ENCODE peak calls at places on chromosome 11, in ten cellular contexts. R is sigmoid colon; W is pancreas; V is skeletal muscle cell; F is cardiac fibroblast; N is Peyer's patch; C is effector memory CD4-positive, alpha-beta T cell; P is spleen; J is right lobe of liver; B is tibial artery. Y is an unnamed sample.

GRCh38 chr11:69078930-69079607 is 30.3 kb downstream of the TPCN2 start:
- DNase-seq in W (no peak), B (no peak), P (no peak), V (no peak), F (no peak), C (no peak), R (no peak), J (no peak), N (no peak), Y (peak)

GRCh38 chr11:12319734-12320387 is 57.5 kb upstream of the PARVA start:
- DNase-seq in F (no peak), J (no peak), W (no peak), C (no peak), N (no peak), R (no peak), P (no peak), V (no peak), B (no peak), Y (no peak)

GRCh38 chr11:46944356-46944755 is 7.8 kb downstream of the CSTPP1 start:
- DNase-seq in R (no peak), V (no peak), F (no peak), W (no peak), J (no peak), P (no peak), C (no peak), B (no peak), N (no peak), Y (no peak)

GRCh38 chr11:113446938-113447337 is 28.3 kb downstream of the DRD2 start:
- DNase-seq in C (no peak), F (no peak), P (no peak), W (no peak), B (no peak), N (no peak), V (no peak), R (no peak), J (no peak), Y (no peak)

GRCh38 chr11:62324738-62325556 is 12.3 kb upstream of the ASRGL1 start:
- DNase-seq in R (no peak), C (no peak), J (no peak), V (no peak), N (peak), B (peak), F (peak), W (peak), P (peak), Y (peak)

GRCh38 chr11:119874660-119875238 is 145.7 kb upstream of the NECTIN1 start:
- DNase-seq in V (no peak), B (no peak), N (peak), F (no peak), J (no peak), C (no peak), P (peak), R (no peak), W (no peak), Y (no peak)

GRCh38 chr11:66561178-66561974 is 7.0 kb downstream of the CTSF start:
- DNase-seq in R (no peak), N (no peak), C (no peak), J (no peak), V (no peak), P (no peak), B (no peak), F (no peak), W (no peak), Y (no peak)

GRCh38 chr11:69651834-69652620 is 11.1 kb downstream of the CCND1 start:
- DNase-seq in J (peak), N (peak), V (no peak), R (no peak), F (no peak), P (peak), C (no peak), W (peak), B (no peak), Y (no peak)

GRCh38 chr11:8219257-8220021 is 44.2 kb downstream of the LMO1 start:
- DNase-seq in W (no peak), V (no peak), C (no peak), R (no peak), N (no peak), B (no peak), P (no peak), F (peak), J (no peak), Y (peak)

GRCh38 chr11:120839846-120840402 is 184.0 kb upstream of the TBCEL start:
- DNase-seq in V (no peak), R (no peak), P (no peak), N (no peak), J (no peak), F (no peak), B (no peak), W (no peak), C (no peak), Y (peak)

GRCh38 chr11:9148035-9148434 is 56.6 kb upstream of the SCUBE2 start:
- DNase-seq in C (no peak), F (no peak), B (no peak), V (no peak), R (no peak), J (no peak), N (no peak), W (no peak), P (no peak), Y (no peak)

GRCh38 chr11:36254739-36255138 is 34.5 kb downstream of the COMMD9 start:
- DNase-seq in F (peak), J (no peak), V (no peak), W (no peak), N (no peak), B (no peak), P (no peak), R (no peak), C (no peak), Y (no peak)

GRCh38 chr11:64094463-64095223 is 58.9 kb downstream of the FLRT1 start:
- DNase-seq in B (no peak), F (peak), N (no peak), R (peak), C (no peak), V (peak), J (no peak), W (no peak), P (no peak), Y (peak)

GRCh38 chr11:64183890-64184289 is 2.1 kb upstream of the STIP1 start:
- DNase-seq in C (no peak), N (no peak), W (no peak), R (no peak), F (no peak), J (no peak), B (no peak), V (no peak), P (no peak), Y (no peak)

GRCh38 chr11:61855939-61856730 is 28.0 kb downstream of the FADS2 start:
- DNase-seq in W (no peak), J (no peak), B (no peak), F (peak), C (no peak), R (no peak), V (no peak), N (no peak), P (peak), Y (no peak)

GRCh38 chr11:111064118-111064517 is 181.4 kb upstream of the POU2AF2 start:
- DNase-seq in F (peak), C (no peak), J (no peak), R (no peak), P (no peak), W (no peak), N (no peak), V (peak), B (no peak), Y (no peak)

GRCh38 chr11:74731301-74732094 is at the start of gene CHRDL2:
- DNase-seq in V (no peak), F (peak), N (no peak), J (peak), R (no peak), B (no peak), W (peak), P (no peak), C (no peak), Y (no peak)

GRCh38 chr11:72771507-72771906 is 19.3 kb upstream of the ARAP1 start:
- DNase-seq in P (no peak), B (no peak), C (no peak), F (peak), R (no peak), N (no peak), J (no peak), V (no peak), W (no peak), Y (no peak)

GRCh38 chr11:116294630-116295029 is 478.2 kb downstream of the BUD13 start:
- DNase-seq in R (no peak), C (no peak), F (no peak), B (no peak), V (no peak), W (no peak), N (no peak), P (no peak), J (no peak), Y (no peak)

GRCh38 chr11:117538731-117539130 is 211.1 kb downstream of the CEP164 start:
- DNase-seq in P (no peak), V (peak), B (no peak), N (no peak), F (no peak), J (no peak), W (no peak), R (peak), C (no peak), Y (no peak)

GRCh38 chr11:43377380-43377779 is 18.7 kb downstream of the TTC17 start:
- DNase-seq in C (no peak), R (no peak), B (no peak), F (no peak), W (no peak), J (no peak), N (no peak), P (no peak), V (no peak), Y (no peak)

GRCh38 chr11:65651589-65652510 is 10.9 kb downstream of the RELA start:
- DNase-seq in J (no peak), R (peak), V (no peak), B (no peak), N (peak), F (peak), W (peak), C (no peak), P (peak), Y (no peak)

GRCh38 chr11:68413591-68413999 is 47.0 kb upstream of the PPP6R3 start:
- DNase-seq in V (no peak), W (no peak), N (no peak), B (no peak), F (no peak), J (peak), C (no peak), P (no peak), R (no peak), Y (no peak)

GRCh38 chr11:69005631-69006368 is 7.2 kb downstream of the MRGPRF start:
- DNase-seq in J (no peak), N (peak), B (no peak), C (no peak), F (no peak), V (no peak), P (peak), W (peak), R (peak), Y (no peak)

GRCh38 chr11:1131033-1131911 is 26.5 kb upstream of the MUC5AC start:
- DNase-seq in F (no peak), R (peak), B (no peak), W (peak), J (peak), N (no peak), P (peak), C (no peak), V (no peak), Y (no peak)

GRCh38 chr11:66595245-66595904 is 2.4 kb downstream of the CCS start:
- DNase-seq in C (no peak), F (peak), R (peak), V (no peak), W (no peak), N (no peak), B (no peak), P (no peak), J (peak), Y (peak)

GRCh38 chr11:66581261-66581660 is 11.6 kb downstream of the CCDC87 start:
- DNase-seq in N (no peak), F (no peak), V (no peak), P (no peak), B (no peak), R (no peak), J (no peak), W (no peak), C (no peak), Y (no peak)

GRCh38 chr11:96054870-96055705 is 131.2 kb upstream of the MTMR2 start:
- DNase-seq in B (no peak), J (no peak), N (no peak), R (no peak), P (no peak), F (peak), V (no peak), C (no peak), W (no peak), Y (no peak)

GRCh38 chr11:24524156-24524555 is 27.3 kb downstream of the LUZP2 start:
- DNase-seq in C (no peak), F (no peak), W (no peak), P (no peak), V (no peak), J (no peak), B (no peak), R (no peak), N (no peak), Y (no peak)

GRCh38 chr11:95459268-95460040 is 228.5 kb upstream of the SESN3 start:
- DNase-seq in W (no peak), N (no peak), P (no peak), F (no peak), R (no peak), C (no peak), V (no peak), J (no peak), B (no peak), Y (no peak)

GRCh38 chr11:26287067-26287518 is 44.8 kb upstream of the ANO3 start:
- DNase-seq in R (no peak), N (no peak), C (no peak), F (peak), V (no peak), J (no peak), P (no peak), B (no peak), W (no peak), Y (no peak)

GRCh38 chr11:7046474-7046873 is 26.2 kb downstream of the NLRP14 start:
- DNase-seq in N (no peak), J (no peak), W (no peak), C (no peak), R (no peak), B (no peak), P (no peak), F (peak), V (peak), Y (no peak)

GRCh38 chr11:69969890-69970784 is 108.0 kb upstream of the ANO1 start:
- DNase-seq in P (no peak), V (no peak), R (no peak), J (peak), W (no peak), F (no peak), N (no peak), B (no peak), C (no peak), Y (no peak)

GRCh38 chr11:66476841-66477251 is 3.4 kb upstream of the DPP3 start:
- DNase-seq in B (no peak), F (no peak), C (no peak), P (no peak), V (no peak), N (no peak), W (no peak), R (no peak), J (no peak), Y (no peak)

GRCh38 chr11:2590951-2591754 is 108.6 kb downstream of the KCNQ1OT1 start:
- DNase-seq in F (no peak), P (no peak), V (no peak), R (peak), J (no peak), N (no peak), W (peak), B (peak), C (no peak), Y (no peak)

GRCh38 chr11:3686751-3687150 is 15.6 kb upstream of the CHRNA10 start:
- DNase-seq in F (peak), J (no peak), V (no peak), N (no peak), C (no peak), W (no peak), P (no peak), R (no peak), B (no peak), Y (no peak)

DNA sequence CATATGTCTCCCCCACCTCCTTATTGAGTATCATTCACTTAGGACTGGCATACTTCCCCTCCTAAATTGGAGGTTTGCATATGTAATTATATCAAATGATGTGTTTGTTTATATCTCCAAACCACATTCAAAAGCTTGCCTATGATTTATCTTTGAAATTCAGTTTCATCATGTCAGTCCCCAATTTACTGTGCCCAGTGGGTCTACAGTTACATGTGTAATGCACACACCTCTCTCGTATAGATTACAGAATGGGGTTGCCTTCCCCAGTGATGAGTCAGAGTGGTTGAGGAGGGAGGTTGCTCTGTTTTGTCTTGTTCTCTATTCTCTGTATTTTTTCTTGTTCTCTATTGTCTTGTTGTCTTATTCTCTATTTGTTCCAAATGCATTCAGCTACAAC is 276.3 kb upstream of the MTNR1B start:
- DNase-seq in V (no peak), F (no peak), J (no peak), N (no peak), P (no peak), B (no peak), W (no peak), C (no peak), R (no peak), Y (no peak)
- H3K4me3 ChIP-seq in V (no peak), F (no peak), J (no peak), N (no peak), P (no peak), B (no peak), W (no peak), C (no peak), R (no peak), Y (no peak)

GRCh38 chr11:108224366-108224765 is 1.5 kb downstream of the ATM start:
- DNase-seq in R (no peak), B (no peak), F (no peak), V (no peak), W (no peak), C (no peak), J (no peak), N (no peak), P (no peak), Y (no peak)

GRCh38 chr11:108223449-108224149 is 732 bp downstream of the ATM start:
- DNase-seq in V (no peak), W (no peak), J (no peak), B (peak), P (no peak), R (no peak), C (no peak), N (no peak), F (peak), Y (no peak)

GRCh38 chr11:108224908-108225786 is 2.3 kb downstream of the ATM start:
- DNase-seq in N (no peak), W (no peak), J (no peak), R (no peak), C (no peak), P (peak), B (no peak), V (no peak), F (no peak), Y (no peak)

GRCh38 chr11:108228236-108228635 is 5.4 kb downstream of the ATM start:
- DNase-seq in N (no peak), R (no peak), P (no peak), C (no peak), V (no peak), J (no peak), F (no peak), B (no peak), W (no peak), Y (no peak)

GRCh38 chr11:108226036-108226435 is 3.2 kb downstream of the ATM start:
- DNase-seq in P (no peak), R (no peak), C (no peak), N (no peak), F (no peak), W (no peak), V (no peak), B (no peak), J (no peak), Y (no peak)
- H3K4me3 ChIP-seq in P (no peak), R (no peak), C (peak), N (no peak), F (no peak), W (no peak), V (no peak), B (no peak), J (no peak), Y (no peak)

DNA sequence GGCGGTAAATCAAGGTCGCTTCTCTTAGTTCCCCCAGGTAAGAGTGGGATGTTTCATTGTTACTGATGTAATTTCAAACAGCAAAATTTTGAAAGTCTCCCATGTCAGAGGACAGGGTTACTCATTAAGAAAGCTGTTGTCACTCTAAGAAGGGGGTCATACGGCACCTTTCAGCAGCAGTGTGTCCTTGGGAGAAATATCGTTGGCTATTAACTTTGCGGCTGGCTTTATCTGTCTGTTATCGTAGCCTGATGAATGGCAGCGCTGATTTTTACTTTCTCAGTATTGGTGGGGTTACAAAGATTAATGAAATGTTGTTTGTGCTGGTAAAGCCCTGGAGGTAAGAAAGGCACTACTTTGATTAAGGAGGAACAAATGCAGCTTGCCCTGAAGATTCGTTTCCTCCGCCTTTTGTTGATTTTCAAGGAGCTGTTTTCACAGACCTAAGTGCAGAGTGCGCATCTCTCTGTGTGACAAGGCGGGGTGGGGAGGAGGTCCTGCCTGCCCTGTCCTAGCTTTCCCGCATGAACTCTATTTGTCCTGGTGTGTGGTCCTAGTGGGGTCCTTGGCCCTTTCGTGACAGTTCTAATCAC is 27.6 kb upstream of the FBXO3 start:
- DNase-seq in V (no peak), F (peak), J (no peak), P (no peak), C (no peak), B (no peak), N (no peak), W (no peak), R (no peak), Y (no peak)
- H3K4me3 ChIP-seq in V (peak), F (peak), J (no peak), P (no peak), C (no peak), B (peak), N (peak), W (no peak), R (peak), Y (no peak)

GRCh38 chr11:124551987-124552386 is 8.5 kb upstream of the OR8B12 start:
- DNase-seq in W (no peak), P (no peak), N (no peak), B (no peak), V (no peak), C (no peak), J (no peak), R (no peak), F (peak), Y (no peak)
- H3K4me3 ChIP-seq in W (no peak), P (no peak), N (no peak), B (no peak), V (no peak), C (no peak), J (no peak), R (no peak), F (no peak), Y (no peak)

DNA sequence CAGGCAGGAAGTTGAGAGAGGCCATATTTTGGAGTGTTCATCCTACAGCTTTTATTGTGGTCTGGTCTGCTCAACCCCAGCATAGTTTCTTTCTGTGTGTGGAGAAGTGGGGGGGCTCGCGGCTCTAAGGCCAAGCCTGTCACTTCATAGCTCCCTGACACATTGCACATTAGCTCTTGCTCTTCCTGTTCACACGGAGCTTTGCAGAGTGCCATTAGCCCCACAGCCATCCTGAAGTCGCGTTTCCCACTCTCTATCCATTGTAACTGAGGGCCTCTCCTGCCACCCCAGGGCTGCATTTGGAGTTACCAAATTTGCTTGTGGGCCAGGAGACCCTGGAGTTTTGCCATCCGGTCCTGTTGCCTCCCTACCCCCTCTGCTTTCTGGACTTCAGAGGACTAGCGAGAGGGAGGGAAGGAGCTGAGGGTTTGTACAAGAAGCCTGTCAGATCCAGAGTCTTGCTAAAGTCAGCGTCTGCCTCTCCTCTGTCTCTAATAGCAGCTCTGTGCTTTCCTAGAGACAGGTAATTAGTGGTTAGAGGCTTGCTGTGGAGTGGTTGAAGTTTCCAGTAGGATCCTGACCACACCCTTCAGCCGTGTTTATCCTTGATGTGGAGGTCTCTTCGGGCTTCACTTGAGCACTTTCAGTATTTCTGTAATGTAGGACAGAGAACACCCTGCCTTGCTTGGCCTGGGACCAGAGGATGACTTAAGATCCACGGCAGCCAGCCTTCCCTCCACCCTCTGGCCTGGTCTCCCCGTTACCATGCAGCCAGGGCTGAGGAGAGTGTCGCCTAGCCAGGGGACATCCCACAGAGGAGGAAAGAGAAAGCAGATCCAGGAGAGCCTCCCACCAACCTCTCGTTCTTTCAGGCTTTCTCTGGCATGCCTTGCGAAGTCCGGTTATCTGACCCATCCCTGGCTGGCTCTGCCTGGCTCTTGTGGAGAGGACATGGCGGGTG is 14.1 kb downstream of the DCPS start:
- DNase-seq in B (peak), P (peak), J (no peak), F (peak), N (peak), W (peak), V (peak), C (no peak), R (peak), Y (peak)
- H3K4me3 ChIP-seq in B (peak), P (no peak), J (no peak), F (peak), N (peak), W (no peak), V (peak), C (peak), R (peak), Y (peak)

Y was measured in HL-60.